ENCODE peak calls at places on chromosomes 12 and 14, in nine cellular contexts. One of them, this sample, is unnamed.
A peak's percentile ranks its signal among the peaks of the same experiment; 100 is the strongest.

GRCh38 chr14:89407856-89408255 is 9.2 kb downstream of the FOXN3 start:
- DNase-seq in heart left ventricle: no peak
- DNase-seq in cardiac fibroblast: no peak
- DNase-seq in fibroblast of the aortic adventitia: peak; percentile 37
- DNase-seq in stomach: no peak
- DNase-seq in astrocyte of the spinal cord: no peak
- DNase-seq in endothelial cell: no peak
- DNase-seq in HCT116: no peak
- DNase-seq in lower lobe of right lung: no peak
- DNase-seq in this sample: peak; percentile 61

GRCh38 chr14:77659822-77660221 is 43.4 kb upstream of the SPTLC2 start:
- DNase-seq in heart left ventricle: no peak
- DNase-seq in cardiac fibroblast: no peak
- DNase-seq in fibroblast of the aortic adventitia: no peak
- DNase-seq in stomach: no peak
- DNase-seq in astrocyte of the spinal cord: no peak
- DNase-seq in endothelial cell: no peak
- DNase-seq in HCT116: no peak
- DNase-seq in lower lobe of right lung: no peak
- DNase-seq in this sample: peak; percentile 79

GRCh38 chr12:14803830-14804160 is 325 bp downstream of the C12orf60 start:
- DNase-seq in heart left ventricle: no peak
- DNase-seq in cardiac fibroblast: no peak
- DNase-seq in fibroblast of the aortic adventitia: no peak
- DNase-seq in stomach: no peak
- DNase-seq in astrocyte of the spinal cord: no peak
- DNase-seq in endothelial cell: no peak
- DNase-seq in HCT116: peak; percentile 2
- DNase-seq in lower lobe of right lung: no peak
- DNase-seq in this sample: no peak

GRCh38 chr14:56585461-56586084 is 6.0 kb downstream of the TMEM260 start:
- DNase-seq in heart left ventricle: no peak
- DNase-seq in cardiac fibroblast: peak; percentile 45
- DNase-seq in fibroblast of the aortic adventitia: no peak
- DNase-seq in stomach: no peak
- DNase-seq in astrocyte of the spinal cord: peak; percentile 57
- DNase-seq in endothelial cell: no peak
- DNase-seq in HCT116: no peak
- DNase-seq in lower lobe of right lung: no peak
- DNase-seq in this sample: no peak

GRCh38 chr14:20429801-20430669 is 5.9 kb downstream of the KLHL33 start:
- DNase-seq in heart left ventricle: peak; percentile 50
- DNase-seq in cardiac fibroblast: no peak
- DNase-seq in fibroblast of the aortic adventitia: no peak
- DNase-seq in stomach: peak; percentile 87
- DNase-seq in astrocyte of the spinal cord: no peak
- DNase-seq in endothelial cell: no peak
- DNase-seq in HCT116: no peak
- DNase-seq in lower lobe of right lung: no peak
- DNase-seq in this sample: no peak

GRCh38 chr12:125734137-125734536 is 668.9 kb downstream of the AACS start:
- DNase-seq in heart left ventricle: no peak
- DNase-seq in cardiac fibroblast: peak; percentile 3
- DNase-seq in fibroblast of the aortic adventitia: no peak
- DNase-seq in stomach: no peak
- DNase-seq in astrocyte of the spinal cord: no peak
- DNase-seq in endothelial cell: no peak
- DNase-seq in HCT116: no peak
- DNase-seq in lower lobe of right lung: no peak
- DNase-seq in this sample: no peak

GRCh38 chr12:90854136-90854689 is 100.8 kb downstream of the CCER1 start:
- DNase-seq in heart left ventricle: no peak
- DNase-seq in cardiac fibroblast: peak; percentile 70
- DNase-seq in fibroblast of the aortic adventitia: peak; percentile 79
- DNase-seq in stomach: no peak
- DNase-seq in astrocyte of the spinal cord: peak; percentile 68
- DNase-seq in endothelial cell: peak; percentile 21
- DNase-seq in HCT116: peak; percentile 36
- DNase-seq in lower lobe of right lung: no peak
- DNase-seq in this sample: peak; percentile 62

GRCh38 chr14:31229638-31230229 is 22.1 kb upstream of the HECTD1 start:
- DNase-seq in heart left ventricle: peak; percentile 32
- DNase-seq in cardiac fibroblast: peak; percentile 98
- DNase-seq in fibroblast of the aortic adventitia: peak; percentile 99
- DNase-seq in stomach: peak; percentile 86
- DNase-seq in astrocyte of the spinal cord: peak; percentile 87
- DNase-seq in endothelial cell: no peak
- DNase-seq in HCT116: peak; percentile 92
- DNase-seq in lower lobe of right lung: peak; percentile 69
- DNase-seq in this sample: peak; percentile 99

GRCh38 chr12:119375170-119375569 is 40.6 kb downstream of the CCDC60 start:
- DNase-seq in heart left ventricle: no peak
- DNase-seq in cardiac fibroblast: no peak
- DNase-seq in fibroblast of the aortic adventitia: no peak
- DNase-seq in stomach: no peak
- DNase-seq in astrocyte of the spinal cord: no peak
- DNase-seq in endothelial cell: no peak
- DNase-seq in HCT116: no peak
- DNase-seq in lower lobe of right lung: no peak
- DNase-seq in this sample: no peak

GRCh38 chr14:57486767-57487379 is 6.8 kb downstream of the CCDC198 start:
- DNase-seq in heart left ventricle: no peak
- DNase-seq in cardiac fibroblast: peak; percentile 61
- DNase-seq in fibroblast of the aortic adventitia: peak; percentile 57
- DNase-seq in stomach: no peak
- DNase-seq in astrocyte of the spinal cord: peak; percentile 56
- DNase-seq in endothelial cell: no peak
- DNase-seq in HCT116: peak; percentile 18
- DNase-seq in lower lobe of right lung: no peak
- DNase-seq in this sample: peak; percentile 45

GRCh38 chr14:90664911-90665695 is 151.1 kb downstream of the TTC7B start:
- DNase-seq in heart left ventricle: no peak
- DNase-seq in cardiac fibroblast: no peak
- DNase-seq in fibroblast of the aortic adventitia: no peak
- DNase-seq in stomach: no peak
- DNase-seq in astrocyte of the spinal cord: no peak
- DNase-seq in endothelial cell: no peak
- DNase-seq in HCT116: no peak
- DNase-seq in lower lobe of right lung: no peak
- DNase-seq in this sample: no peak

DNA sequence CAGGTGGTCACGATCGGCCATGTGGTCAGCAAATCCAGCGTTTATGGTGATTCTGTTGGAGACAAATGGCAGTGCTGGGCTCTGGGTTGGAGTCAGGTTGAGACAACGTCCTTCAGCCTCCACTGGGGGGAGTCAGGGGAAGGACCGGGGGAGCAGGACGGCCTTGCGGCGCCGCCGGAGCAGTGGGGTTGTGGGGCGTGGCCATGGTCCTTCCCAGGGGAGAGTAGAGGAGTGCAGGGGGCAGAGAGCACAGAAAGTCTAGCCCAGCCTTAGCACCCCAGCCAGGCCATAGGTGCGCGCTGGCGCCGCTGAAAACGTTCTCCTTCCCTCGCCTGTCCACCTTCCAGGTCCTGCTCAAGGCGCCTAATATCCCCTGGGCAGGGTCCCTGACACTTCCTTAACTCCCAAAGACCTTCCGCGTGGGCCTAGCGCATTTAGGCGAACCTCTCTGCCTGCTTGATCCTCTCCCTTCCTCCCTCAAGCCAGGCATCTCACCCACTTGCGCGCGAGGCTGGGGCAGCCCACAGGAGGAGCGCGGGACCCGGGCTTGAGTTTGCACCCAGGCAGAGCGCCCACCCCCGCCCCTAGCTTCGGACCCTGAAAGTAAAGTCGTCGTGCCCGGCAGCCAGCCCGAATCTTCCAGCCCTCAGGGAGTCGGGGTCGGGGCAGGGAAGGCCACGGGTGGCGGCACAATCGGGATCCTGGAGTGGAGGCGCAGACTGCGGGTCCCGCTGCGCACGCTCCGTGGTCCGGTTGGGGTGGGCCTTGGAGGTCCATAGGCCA is 3.1 kb upstream of the KIF26A start:
- DNase-seq in heart left ventricle: no peak
- DNase-seq in cardiac fibroblast: peak; percentile 25
- DNase-seq in fibroblast of the aortic adventitia: no peak
- DNase-seq in stomach: no peak
- DNase-seq in astrocyte of the spinal cord: no peak
- DNase-seq in endothelial cell: peak; percentile 70
- DNase-seq in HCT116: no peak
- DNase-seq in lower lobe of right lung: peak; percentile 42
- DNase-seq in this sample: no peak
- TF ChIP-seq CTCF in heart left ventricle: peak; percentile 36
- TF ChIP-seq CTCF in cardiac fibroblast: peak; percentile 13
- TF ChIP-seq CTCF in fibroblast of the aortic adventitia: no peak
- TF ChIP-seq CTCF in stomach: no peak
- TF ChIP-seq CTCF in astrocyte of the spinal cord: peak; percentile 22
- TF ChIP-seq CTCF in endothelial cell: peak; percentile 23
- TF ChIP-seq CTCF in HCT116: no peak
- TF ChIP-seq CTCF in lower lobe of right lung: no peak
- TF ChIP-seq CTCF in this sample: peak; percentile 18

GRCh38 chr12:50084775-50085614 is at the start of gene SMARCD1:
- DNase-seq in heart left ventricle: peak; percentile 94
- DNase-seq in cardiac fibroblast: peak; percentile 89
- DNase-seq in fibroblast of the aortic adventitia: peak; percentile 91
- DNase-seq in stomach: peak; percentile 89
- DNase-seq in astrocyte of the spinal cord: peak; percentile 95
- DNase-seq in endothelial cell: peak; percentile 84
- DNase-seq in HCT116: peak; percentile 81
- DNase-seq in lower lobe of right lung: peak; percentile 93
- DNase-seq in this sample: peak; percentile 90
- TF ChIP-seq CTCF in heart left ventricle: peak; percentile 83
- TF ChIP-seq CTCF in cardiac fibroblast: peak; percentile 31
- TF ChIP-seq CTCF in fibroblast of the aortic adventitia: peak; percentile 38
- TF ChIP-seq CTCF in stomach: no peak
- TF ChIP-seq CTCF in astrocyte of the spinal cord: peak; percentile 75
- TF ChIP-seq CTCF in endothelial cell: no peak
- TF ChIP-seq CTCF in HCT116: peak; percentile 60
- TF ChIP-seq CTCF in lower lobe of right lung: peak; percentile 43
- TF ChIP-seq CTCF in this sample: peak; percentile 36

GRCh38 chr14:45658917-45659299 is 405.9 kb upstream of the MIS18BP1 start:
- DNase-seq in heart left ventricle: no peak
- DNase-seq in cardiac fibroblast: no peak
- DNase-seq in fibroblast of the aortic adventitia: no peak
- DNase-seq in stomach: no peak
- DNase-seq in astrocyte of the spinal cord: no peak
- DNase-seq in endothelial cell: no peak
- DNase-seq in HCT116: no peak
- DNase-seq in lower lobe of right lung: no peak
- DNase-seq in this sample: no peak

DNA sequence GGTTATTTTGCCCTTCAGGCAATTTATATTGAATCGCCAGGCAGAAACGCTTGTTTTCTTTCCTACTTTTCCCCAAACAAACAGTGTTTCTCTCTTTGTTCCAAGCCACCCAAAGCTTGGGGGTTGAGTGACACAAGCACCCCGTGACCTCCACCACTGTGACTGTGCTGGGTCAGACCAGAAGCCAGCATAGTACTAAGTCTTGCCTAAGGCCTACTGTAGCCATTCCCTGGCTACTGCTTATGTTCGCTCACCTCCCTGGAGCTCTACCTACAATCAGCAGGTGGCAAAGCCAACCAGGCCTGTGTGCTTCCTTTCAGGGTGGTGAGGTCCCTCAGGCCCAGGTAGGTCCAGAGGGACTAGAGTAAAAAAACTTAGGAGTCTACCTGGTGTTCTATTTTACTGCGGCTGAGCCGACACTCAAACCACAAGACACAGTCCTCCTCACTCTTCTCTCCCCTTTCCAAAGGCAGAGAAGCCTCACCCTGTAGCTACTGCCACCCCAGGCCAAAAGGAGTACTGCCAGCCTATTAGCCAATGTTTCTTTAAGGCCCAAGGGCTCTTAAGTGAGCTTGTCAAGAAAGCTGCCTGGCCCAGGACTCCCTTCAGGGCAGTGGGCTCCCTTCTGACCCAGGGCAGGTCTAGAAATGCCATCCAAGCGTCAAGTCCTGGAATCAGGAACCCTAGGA is 411.8 kb upstream of the MIS18BP1 start:
- DNase-seq in heart left ventricle: no peak
- DNase-seq in cardiac fibroblast: no peak
- DNase-seq in fibroblast of the aortic adventitia: no peak
- DNase-seq in stomach: no peak
- DNase-seq in astrocyte of the spinal cord: no peak
- DNase-seq in endothelial cell: peak; percentile 5
- DNase-seq in HCT116: no peak
- DNase-seq in lower lobe of right lung: no peak
- DNase-seq in this sample: no peak
- TF ChIP-seq CTCF in heart left ventricle: no peak
- TF ChIP-seq CTCF in cardiac fibroblast: peak; percentile 17
- TF ChIP-seq CTCF in fibroblast of the aortic adventitia: no peak
- TF ChIP-seq CTCF in stomach: no peak
- TF ChIP-seq CTCF in astrocyte of the spinal cord: peak; percentile 17
- TF ChIP-seq CTCF in endothelial cell: peak; percentile 24
- TF ChIP-seq CTCF in HCT116: peak; percentile 39
- TF ChIP-seq CTCF in lower lobe of right lung: no peak
- TF ChIP-seq CTCF in this sample: no peak

GRCh38 chr14:24442240-24443052 is at the start of gene SDR39U1:
- DNase-seq in heart left ventricle: peak; percentile 98
- DNase-seq in cardiac fibroblast: peak; percentile 100
- DNase-seq in fibroblast of the aortic adventitia: peak; percentile 100
- DNase-seq in stomach: peak; percentile 98
- DNase-seq in astrocyte of the spinal cord: peak; percentile 99
- DNase-seq in endothelial cell: peak; percentile 91
- DNase-seq in HCT116: peak; percentile 97
- DNase-seq in lower lobe of right lung: peak; percentile 97
- DNase-seq in this sample: peak; percentile 99
- TF ChIP-seq CTCF in heart left ventricle: no peak
- TF ChIP-seq CTCF in cardiac fibroblast: no peak
- TF ChIP-seq CTCF in fibroblast of the aortic adventitia: no peak
- TF ChIP-seq CTCF in stomach: no peak
- TF ChIP-seq CTCF in astrocyte of the spinal cord: no peak
- TF ChIP-seq CTCF in endothelial cell: no peak
- TF ChIP-seq CTCF in HCT116: no peak
- TF ChIP-seq CTCF in lower lobe of right lung: no peak
- TF ChIP-seq CTCF in this sample: no peak

This sample was measured in fibroblast of villous mesenchyme.